ENCODE peak calls at places on chromosome 21, in ten cellular contexts. I is AG04450; C is uterus; P is breast epithelium; A is IMR-90; L is kidney epithelial cell; K is tibial nerve; H is HCT116; X is CD8-positive, alpha-beta T cell; T is upper lobe of right lung. B is an unnamed sample.
A peak's percentile ranks its signal among the peaks of the same experiment; 100 is the strongest.

GRCh38 chr21:14900058-14900457 is 164.7 kb downstream of the NRIP1 start:
- DNase-seq in I (no peak), C (no peak), P (no peak), A (peak; percentile 80), L (no peak), K (no peak), H (no peak), X (no peak), T (no peak), B (no peak)

GRCh38 chr21:16794944-16795343 is 717.9 kb upstream of the CXADR start:
- DNase-seq in I (peak; percentile 71), C (peak; percentile 51), P (no peak), A (peak; percentile 95), L (peak; percentile 48), K (no peak), H (no peak), X (no peak), T (no peak), B (no peak)

GRCh38 chr21:25568230-25568629 is 39.1 kb downstream of the MRPL39 start:
- DNase-seq in I (peak; percentile 26), C (peak; percentile 25), P (no peak), A (peak; percentile 78), L (no peak), K (no peak), H (no peak), X (no peak), T (no peak), B (no peak)

GRCh38 chr21:46298083-46298412 is 11.9 kb downstream of the YBEY start:
- DNase-seq in I (no peak), C (no peak), P (no peak), A (no peak), L (no peak), K (no peak), H (no peak), X (no peak), T (no peak), B (no peak)

GRCh38 chr21:31295676-31296075 is 48.4 kb downstream of the TIAM1 start:
- DNase-seq in I (no peak), C (no peak), P (no peak), A (no peak), L (no peak), K (no peak), H (no peak), X (no peak), T (no peak), B (no peak)

GRCh38 chr21:31557421-31557955 is 102.0 kb upstream of the SOD1 start:
- DNase-seq in I (no peak), C (no peak), P (no peak), A (no peak), L (no peak), K (no peak), H (no peak), X (no peak), T (peak; percentile 47), B (peak; percentile 42)

GRCh38 chr21:16468191-16468590 is 738.4 kb downstream of the USP25 start:
- DNase-seq in I (no peak), C (no peak), P (no peak), A (peak; percentile 31), L (no peak), K (no peak), H (no peak), X (no peak), T (no peak), B (no peak)

GRCh38 chr21:25717491-25718139 is 17.1 kb downstream of the ATP5PF start:
- DNase-seq in I (no peak), C (no peak), P (no peak), A (peak; percentile 51), L (no peak), K (no peak), H (no peak), X (no peak), T (no peak), B (no peak)

GRCh38 chr21:31213787-31214186 is 130.3 kb downstream of the TIAM1 start:
- DNase-seq in I (no peak), C (no peak), P (no peak), A (no peak), L (no peak), K (no peak), H (no peak), X (no peak), T (no peak), B (no peak)

DNA sequence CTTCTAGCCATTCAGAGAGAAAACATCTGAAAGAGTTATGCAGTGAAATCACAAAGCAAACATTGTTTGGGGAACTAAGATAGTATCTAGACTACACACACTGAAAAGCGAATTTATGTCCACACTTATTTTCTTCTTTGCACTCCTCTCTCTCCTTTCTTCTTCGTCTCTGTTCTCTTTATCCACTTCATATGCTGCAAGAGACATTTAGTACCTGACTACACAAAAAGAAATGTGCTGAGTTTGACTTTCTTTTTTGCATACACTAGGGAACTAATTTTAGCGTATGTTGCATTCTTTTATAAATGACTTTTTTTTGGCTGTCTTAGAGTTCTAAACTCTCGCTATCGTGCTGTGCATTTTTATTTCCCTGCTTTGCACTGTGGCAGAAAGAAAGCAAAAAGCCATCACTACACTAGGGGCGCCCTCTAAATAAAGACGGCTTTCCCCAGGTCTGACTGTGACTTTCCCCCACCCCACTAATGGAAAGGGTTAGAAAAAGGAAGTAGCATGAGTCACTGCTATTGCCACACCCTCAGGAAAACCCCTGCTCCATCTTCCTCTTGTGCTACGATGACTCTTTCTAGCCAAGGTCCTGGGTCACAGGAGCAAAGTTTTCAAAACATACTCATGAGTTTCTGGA is 65.7 kb downstream of the MAP3K7CL start:
- DNase-seq in I (peak; percentile 80), C (peak; percentile 46), P (no peak), A (peak; percentile 97), L (peak; percentile 73), K (peak; percentile 52), H (peak; percentile 77), X (peak; percentile 57), T (no peak), B (no peak)
- TF ChIP-seq CTCF in I (peak; percentile 59), C (no peak), P (no peak), A (peak; percentile 54), L (peak; percentile 39), K (no peak), H (peak; percentile 54), X (peak; percentile 24), T (peak; percentile 45), B (no peak)

DNA sequence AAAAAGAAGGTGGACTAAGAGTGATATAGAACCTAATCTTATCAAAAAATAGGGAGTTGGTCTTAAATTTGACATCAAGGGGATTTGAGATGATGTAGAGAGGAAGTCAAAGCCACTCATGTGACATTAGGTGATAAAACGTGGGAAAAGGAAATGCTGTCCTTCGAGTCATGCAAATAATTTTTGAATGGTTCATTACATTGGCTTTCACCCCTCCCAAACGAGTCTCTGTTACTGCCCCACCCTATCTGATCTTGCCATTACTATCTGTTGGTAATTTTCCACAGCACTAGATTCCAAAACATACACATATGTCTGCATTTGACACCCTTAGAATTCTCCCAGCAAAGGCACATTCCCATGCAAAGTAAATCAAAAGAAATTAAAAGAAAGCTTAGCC is 531.1 kb upstream of the ADAMTS5 start:
- DNase-seq in I (no peak), C (no peak), P (no peak), A (peak; percentile 14), L (no peak), K (no peak), H (no peak), X (no peak), T (no peak), B (no peak)
- H3K4me3 ChIP-seq in I (no peak overlapping the region), C (no peak overlapping the region), P (no peak overlapping the region), A (no peak overlapping the region), L (no peak overlapping the region), K (no peak overlapping the region), H (no peak overlapping the region), X (no peak overlapping the region), T (no peak overlapping the region), B (no peak overlapping the region)

DNA sequence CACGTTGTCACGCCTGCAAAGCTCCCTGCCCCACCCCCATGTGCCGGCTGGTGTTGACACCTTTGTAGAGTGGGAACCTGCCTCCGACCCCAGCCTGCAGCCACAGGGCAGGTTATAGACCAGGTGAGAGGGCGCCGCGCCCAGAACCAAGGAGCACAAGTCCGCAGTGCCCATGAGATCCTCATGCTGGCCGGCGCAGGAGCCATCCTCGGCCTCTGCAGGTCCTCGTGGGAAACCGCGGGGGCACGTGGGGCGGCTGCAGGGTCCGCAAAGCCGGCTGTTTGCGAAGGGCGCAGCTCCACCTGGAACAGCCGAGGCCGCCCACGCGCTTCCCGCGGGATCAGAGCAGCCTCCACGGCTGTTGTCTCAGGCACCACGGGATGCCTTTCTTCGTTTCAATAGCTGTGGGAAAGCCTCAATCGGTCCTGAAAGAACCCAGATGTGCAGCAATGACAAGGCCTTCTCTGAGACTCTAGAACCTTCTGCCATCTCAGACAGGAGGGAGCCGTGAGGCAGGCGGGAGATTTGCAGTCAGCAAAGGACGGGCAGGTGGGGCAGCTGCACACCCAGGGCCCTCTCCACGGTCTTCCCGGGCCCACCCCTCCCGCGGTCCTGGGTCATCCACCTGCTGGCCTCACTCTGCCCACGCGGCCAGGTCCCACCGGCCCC is 29.9 kb downstream of the POFUT2 start:
- DNase-seq in I (no peak), C (no peak), P (peak; percentile 15), A (no peak), L (no peak), K (no peak), H (no peak), X (no peak), T (no peak), B (no peak)
- H3K27me3 ChIP-seq in I (peaks cover 19% of the 10 kb centered on the region), C (no peaks in the 10 kb centered on the region), P (peaks cover 8% of the 10 kb centered on the region), A (peaks cover 21% of the 10 kb centered on the region), L (peaks cover 37% of the 10 kb centered on the region), K (peaks cover 49% of the 10 kb centered on the region), H (no peaks in the 10 kb centered on the region), X (peaks cover 3% of the 10 kb centered on the region), T (peaks cover 20% of the 10 kb centered on the region), B (peaks cover 11% of the 10 kb centered on the region)

DNA sequence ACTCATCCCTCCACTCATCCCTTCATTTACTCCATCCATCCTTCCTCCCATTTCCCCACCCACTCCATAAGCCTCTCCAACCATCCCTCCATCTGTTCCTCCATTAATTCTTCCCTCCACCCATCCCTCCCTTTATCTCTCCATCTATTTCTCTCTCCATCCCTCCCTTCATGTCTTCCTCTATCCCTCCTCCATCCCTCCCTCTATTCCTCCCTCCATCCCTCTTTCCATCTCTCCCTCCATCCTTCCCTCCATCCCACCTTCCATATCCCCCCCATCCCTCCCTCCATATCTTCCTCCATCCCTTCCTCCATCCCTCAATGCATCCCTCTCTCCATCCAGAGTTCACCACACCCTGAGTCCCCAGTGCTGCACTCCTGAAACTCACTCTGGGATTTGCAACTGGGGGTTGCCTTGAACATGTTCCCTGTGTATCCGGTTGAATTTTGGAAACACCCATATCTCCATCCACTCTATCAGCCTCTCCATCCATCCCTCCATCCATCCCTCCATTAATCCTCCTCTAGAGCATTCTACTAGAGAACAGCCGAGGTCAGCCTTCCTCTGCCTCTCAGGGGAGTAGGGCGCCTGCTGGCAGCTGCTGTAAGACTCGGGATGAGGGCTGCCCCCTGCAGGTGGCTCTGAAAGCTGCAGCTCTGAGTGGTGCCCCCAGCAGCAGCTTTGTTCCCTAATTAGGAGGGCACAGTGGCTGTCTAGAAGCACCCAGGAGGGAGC is 39.4 kb downstream of the ABCG1 start:
- DNase-seq in I (no peak), C (peak; percentile 36), P (no peak), A (peak; percentile 32), L (no peak), K (peak; percentile 48), H (peak; percentile 31), X (peak; percentile 84), T (peak; percentile 87), B (peak; percentile 78)
- TF ChIP-seq CTCF in I (peak; percentile 77), C (peak; percentile 59), P (peak; percentile 66), A (peak; percentile 59), L (peak; percentile 84), K (peak; percentile 71), H (peak; percentile 95), X (peak; percentile 93), T (peak; percentile 93), B (peak; percentile 83)

B was measured in dorsolateral prefrontal cortex.